ENCODE peak calls at places on chromosomes 4 and X, in nine cellular contexts. J, M, Q, Y, A, W, R, S and U are unnamed samples.
A peak's percentile ranks its signal among the peaks of the same experiment; 100 is the strongest.

GRCh38 chrX:38052096-38052495 is 45.7 kb downstream of the SYTL5 start:
- DNase-seq in J (peak; percentile 96), M (no peak), Q (peak; percentile 88), Y (peak; percentile 97), A (no peak), W (peak; percentile 37), R (no peak), S (no peak), U (no peak)

GRCh38 chr4:14874990-14875389 is 127.3 kb upstream of the CPEB2 start:
- DNase-seq in J (no peak), M (no peak), Q (no peak), Y (no peak), A (no peak), W (no peak), R (no peak), S (no peak), U (no peak)

GRCh38 chrX:106039920-106040319 is 1.4 kb upstream of the SERPINA7 start:
- DNase-seq in J (no peak), M (no peak), Q (peak; percentile 29), Y (no peak), A (no peak), W (peak; percentile 1), R (no peak), S (peak; percentile 10), U (no peak)

GRCh38 chr4:67035501-67035900 is 509.8 kb downstream of the CENPC start:
- DNase-seq in J (peak; percentile 77), M (no peak), Q (peak; percentile 86), Y (peak; percentile 80), A (no peak), W (peak; percentile 25), R (no peak), S (no peak), U (no peak)

GRCh38 chrX:3788494-3789233 is 75.2 kb upstream of the PRKX start:
- DNase-seq in J (no peak), M (no peak), Q (no peak), Y (no peak), A (no peak), W (no peak), R (peak; percentile 29), S (peak; percentile 22), U (no peak)

GRCh38 chrX:53440631-53441517 is 6.7 kb upstream of the HSD17B10 start:
- DNase-seq in J (peak; percentile 30), M (peak; percentile 63), Q (peak; percentile 74), Y (peak; percentile 58), A (peak; percentile 91), W (peak; percentile 48), R (peak; percentile 37), S (no peak), U (no peak)

GRCh38 chr4:111512081-111512774 is 633.0 kb upstream of the FAM241A start:
- DNase-seq in J (peak; percentile 94), M (no peak), Q (peak; percentile 84), Y (peak; percentile 95), A (no peak), W (peak; percentile 33), R (no peak), S (no peak), U (no peak)

GRCh38 chrX:48496660-48497059 is 12.1 kb upstream of the PORCN start:
- DNase-seq in J (no peak), M (no peak), Q (no peak), Y (no peak), A (no peak), W (no peak), R (no peak), S (no peak), U (no peak)

GRCh38 chrX:96182366-96182765 is 502.3 kb upstream of the DIAPH2 start:
- DNase-seq in J (no peak), M (no peak), Q (peak; percentile 65), Y (no peak), A (no peak), W (no peak), R (no peak), S (peak; percentile 44), U (no peak)

GRCh38 chrX:96181571-96181970 is 503.1 kb upstream of the DIAPH2 start:
- DNase-seq in J (no peak), M (no peak), Q (no peak), Y (no peak), A (no peak), W (no peak), R (no peak), S (no peak), U (no peak)

DNA sequence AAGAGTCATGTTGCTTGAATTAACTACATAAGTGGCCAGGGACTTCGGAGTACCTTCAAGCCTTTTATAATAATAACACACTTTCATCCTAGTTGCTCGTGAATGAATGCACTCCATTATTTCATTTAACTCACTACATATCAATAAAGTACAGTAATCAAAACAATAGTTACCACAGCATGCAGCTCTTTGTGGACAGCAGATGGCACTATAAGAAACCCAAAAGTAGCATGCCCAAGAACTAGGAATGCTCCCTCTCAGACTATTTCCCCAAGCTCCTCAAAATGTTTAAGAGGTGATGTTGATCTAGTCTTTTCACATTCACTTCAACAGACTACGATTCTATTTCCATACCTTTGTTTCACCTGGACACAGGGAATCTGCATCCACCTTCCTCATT is 500.8 kb upstream of the DIAPH2 start:
- DNase-seq in J (no peak), M (no peak), Q (no peak), Y (no peak), A (no peak), W (no peak), R (no peak), S (no peak), U (no peak)
- TF ChIP-seq CTCF in J (no peak), M (peak; percentile 6), Q (peak; percentile 43), Y (peak; percentile 57), A (peak; percentile 20), W (no peak), R (no peak), S (no peak), U (no peak)

GRCh38 chr4:52110171-52110570 is 59.1 kb downstream of the SPATA18 start:
- DNase-seq in J (no peak), M (no peak), Q (peak; percentile 51), Y (peak; percentile 3), A (no peak), W (no peak), R (no peak), S (no peak), U (no peak)

GRCh38 chr4:52107336-52107735 is 56.2 kb downstream of the SPATA18 start:
- DNase-seq in J (peak; percentile 70), M (no peak), Q (no peak), Y (peak; percentile 70), A (no peak), W (no peak), R (no peak), S (no peak), U (no peak)

GRCh38 chr4:52106142-52106541 is 55.0 kb downstream of the SPATA18 start:
- DNase-seq in J (no peak), M (no peak), Q (no peak), Y (no peak), A (no peak), W (no peak), R (no peak), S (no peak), U (no peak)

GRCh38 chr4:52106701-52107100 is 55.6 kb downstream of the SPATA18 start:
- DNase-seq in J (no peak), M (no peak), Q (no peak), Y (no peak), A (no peak), W (no peak), R (no peak), S (no peak), U (no peak)

DNA sequence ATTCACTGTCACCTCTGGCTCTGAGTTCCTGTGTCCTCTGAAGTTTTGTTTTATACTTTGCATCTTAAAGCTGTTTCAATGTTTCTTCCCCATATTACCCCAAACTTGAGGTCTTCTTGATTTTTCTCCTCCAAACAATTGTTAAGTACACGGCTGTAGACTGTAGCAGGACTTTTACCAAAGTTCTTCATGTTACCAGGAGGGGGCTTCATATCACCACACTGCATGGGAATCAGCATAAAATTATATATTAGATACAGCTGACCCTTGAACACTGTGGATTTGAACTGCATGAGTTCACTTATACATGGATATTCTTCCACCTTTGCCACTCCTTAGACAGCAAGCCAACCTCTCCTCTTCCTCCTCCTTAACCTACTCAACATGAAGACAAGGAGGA is 56.6 kb downstream of the SPATA18 start:
- DNase-seq in J (no peak), M (no peak), Q (no peak), Y (no peak), A (no peak), W (no peak), R (no peak), S (no peak), U (no peak)
- TF ChIP-seq CTCF in J (no peak), M (no peak), Q (no peak), Y (no peak), A (no peak), W (no peak), R (no peak), S (no peak), U (no peak)

GRCh38 chr4:70994069-70994366 is 569 bp downstream of the DCK start:
- DNase-seq in J (no peak), M (no peak), Q (no peak), Y (no peak), A (no peak), W (peak; percentile 35), R (no peak), S (no peak), U (no peak)

GRCh38 chr4:70991596-70991995 is 1.9 kb upstream of the DCK start:
- DNase-seq in J (no peak), M (no peak), Q (no peak), Y (no peak), A (no peak), W (no peak), R (no peak), S (no peak), U (no peak)

GRCh38 chr4:70994387-70995099 is 1.1 kb downstream of the DCK start:
- DNase-seq in J (no peak), M (no peak), Q (no peak), Y (no peak), A (no peak), W (no peak), R (no peak), S (no peak), U (peak; percentile 34)

GRCh38 chr4:70992354-70992753 is 1.1 kb upstream of the DCK start:
- DNase-seq in J (no peak), M (no peak), Q (peak; percentile 75), Y (no peak), A (no peak), W (peak; percentile 23), R (no peak), S (peak; percentile 21), U (no peak)

DNA sequence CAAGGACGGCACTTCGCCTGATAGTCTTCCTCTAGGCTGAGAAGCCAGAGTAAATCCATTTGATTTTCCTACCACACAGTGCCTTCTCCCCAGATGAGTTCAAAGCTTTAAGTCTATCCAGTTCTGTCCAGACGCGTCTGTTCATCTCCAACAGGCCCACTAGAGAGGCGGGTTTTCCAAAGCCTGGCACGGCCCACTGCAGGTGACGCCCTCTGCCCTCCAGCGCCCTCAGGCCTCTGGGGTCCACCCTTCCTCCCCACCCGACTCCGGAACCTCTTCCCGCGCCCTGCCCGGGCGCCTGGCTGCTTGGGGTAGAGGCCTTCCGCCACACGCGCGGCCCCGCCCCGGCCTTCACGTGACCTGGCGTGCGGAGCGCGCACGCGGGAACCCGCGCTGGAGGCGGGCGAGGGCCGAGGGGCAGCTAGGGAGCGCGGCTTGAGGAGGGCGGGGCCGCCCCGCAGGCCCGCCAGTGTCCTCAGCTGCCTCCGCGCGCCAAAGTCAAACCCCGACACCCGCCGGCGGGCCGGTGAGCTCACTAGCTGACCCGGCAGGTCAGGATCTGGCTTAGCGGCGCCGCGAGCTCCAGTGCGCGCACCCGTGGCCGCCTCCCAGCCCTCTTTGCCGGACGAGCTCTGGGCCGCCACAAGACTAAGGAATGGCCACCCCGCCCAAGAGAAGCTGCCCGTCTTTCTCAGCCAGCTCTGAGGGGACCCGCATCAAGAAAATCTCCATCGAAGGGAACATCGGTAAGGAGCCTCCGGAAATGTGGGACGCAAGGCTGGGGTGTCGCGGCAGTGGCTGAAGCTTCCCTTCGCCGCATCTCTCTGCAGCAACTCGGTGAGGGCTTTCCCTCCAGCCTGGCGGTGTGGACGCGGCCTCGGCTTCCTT is at the start of gene DCK:
- DNase-seq in J (peak; percentile 81), M (peak; percentile 95), Q (peak; percentile 87), Y (peak; percentile 90), A (peak; percentile 96), W (peak; percentile 80), R (peak; percentile 82), S (peak; percentile 89), U (peak; percentile 94)
- TF ChIP-seq CTCF in J (no peak), M (no peak), Q (no peak), Y (no peak), A (no peak), W (no peak), R (no peak), S (no peak), U (no peak)

GRCh38 chr4:6309755-6310154 is 40.1 kb downstream of the WFS1 start:
- DNase-seq in J (no peak), M (no peak), Q (no peak), Y (no peak), A (no peak), W (no peak), R (no peak), S (no peak), U (no peak)

GRCh38 chr4:6307230-6307629 is 37.6 kb downstream of the WFS1 start:
- DNase-seq in J (no peak), M (no peak), Q (no peak), Y (no peak), A (no peak), W (no peak), R (no peak), S (no peak), U (no peak)

GRCh38 chr4:6307891-6308290 is 38.2 kb downstream of the WFS1 start:
- DNase-seq in J (no peak), M (no peak), Q (no peak), Y (no peak), A (no peak), W (no peak), R (no peak), S (no peak), U (no peak)

GRCh38 chr4:6306299-6306698 is 36.6 kb downstream of the WFS1 start:
- DNase-seq in J (no peak), M (no peak), Q (no peak), Y (no peak), A (no peak), W (no peak), R (no peak), S (no peak), U (no peak)

DNA sequence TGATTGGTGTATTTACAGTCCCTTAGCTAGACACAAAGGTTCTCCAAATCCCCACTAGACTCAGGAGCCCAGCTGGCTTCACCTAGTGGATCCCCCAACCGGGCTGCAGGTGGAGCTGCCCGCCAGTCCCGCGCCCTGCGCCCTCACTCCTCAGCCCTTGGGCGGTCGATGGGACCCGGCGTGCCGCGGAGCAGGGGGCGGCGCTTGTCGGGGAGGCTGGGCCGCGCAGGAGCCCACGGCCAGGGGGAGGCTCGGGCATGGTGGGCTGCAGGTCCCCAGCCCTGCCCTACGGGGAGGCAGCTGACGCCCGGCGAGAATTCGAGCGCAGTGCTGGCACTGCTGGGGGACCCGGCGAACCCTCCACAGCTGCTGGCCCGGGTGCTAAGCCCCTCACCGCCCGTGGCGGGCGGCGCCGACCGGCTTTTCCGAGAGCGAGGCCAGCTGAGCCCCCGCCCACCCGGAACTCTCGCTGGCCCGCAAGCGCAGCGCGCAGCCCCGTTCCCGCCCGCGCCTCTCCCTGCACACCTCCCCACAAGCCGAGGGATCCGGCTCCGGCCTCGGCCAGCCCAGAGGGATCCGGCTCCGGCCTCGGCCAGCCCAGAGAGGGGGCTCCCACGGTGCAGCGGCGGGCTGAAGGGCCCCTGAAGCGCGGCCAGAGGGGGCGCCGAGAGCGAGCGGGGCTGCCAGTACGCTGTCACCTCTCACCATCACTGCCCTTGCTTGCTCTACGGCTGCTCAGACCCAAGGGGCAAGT is 39.4 kb downstream of the WFS1 start:
- DNase-seq in J (no peak), M (no peak), Q (no peak), Y (peak; percentile 21), A (no peak), W (no peak), R (peak; percentile 46), S (peak; percentile 71), U (no peak)
- TF ChIP-seq CTCF in J (no peak), M (peak; percentile 4), Q (no peak), Y (no peak), A (no peak), W (no peak), R (no peak), S (no peak), U (no peak)